ENCODE peak calls at places on chromosomes 11 and 22, in seven cellular contexts. K, D, W, C, R, N and X are unnamed samples.

GRCh38 chr11:9905562-9905961 is 241.7 kb downstream of the SWAP70 start:
- DNase-seq in K (no peak), D (peak), W (no peak), C (no peak), R (no peak), N (peak), X (no peak)

GRCh38 chr11:33000181-33000580 is 15.5 kb upstream of the DEPDC7 start:
- DNase-seq in K (no peak), D (peak), W (no peak), C (no peak), R (no peak), N (peak), X (no peak)

GRCh38 chr11:72704028-72704782 is 30.0 kb upstream of the PDE2A start:
- DNase-seq in K (no peak), D (peak), W (no peak), C (no peak), R (no peak), N (no peak), X (no peak)

GRCh38 chr11:11250470-11250869 is 102.6 kb downstream of the CSNK2A3 start:
- DNase-seq in K (no peak), D (peak), W (no peak), C (no peak), R (no peak), N (no peak), X (no peak)

GRCh38 chr11:130451261-130452019 is 3.0 kb downstream of the ADAMTS15 start:
- DNase-seq in K (no peak), D (peak), W (no peak), C (no peak), R (no peak), N (no peak), X (no peak)

GRCh38 chr11:102560555-102561011 is 30.0 kb upstream of the MMP7 start:
- DNase-seq in K (no peak), D (peak), W (no peak), C (no peak), R (no peak), N (peak), X (no peak)

GRCh38 chr11:36352919-36353318 is 56.8 kb downstream of the PRR5L start:
- DNase-seq in K (no peak), D (no peak), W (no peak), C (no peak), R (peak), N (no peak), X (no peak)

GRCh38 chr22:29798318-29798717 is 31.1 kb downstream of the UQCR10 start:
- DNase-seq in K (no peak), D (no peak), W (no peak), C (no peak), R (no peak), N (no peak), X (no peak)

GRCh38 chr11:16587670-16588069 is 150.8 kb upstream of the C11orf58 start:
- DNase-seq in K (no peak), D (no peak), W (no peak), C (no peak), R (no peak), N (no peak), X (no peak)

GRCh38 chr11:45216901-45217300 is 69.2 kb downstream of the SYT13 start:
- DNase-seq in K (no peak), D (no peak), W (no peak), C (no peak), R (no peak), N (no peak), X (no peak)

GRCh38 chr11:80841716-80842115 is 1400.9 kb upstream of the TENM4 start:
- DNase-seq in K (no peak), D (no peak), W (no peak), C (no peak), R (no peak), N (no peak), X (no peak)

GRCh38 chr11:31264834-31265233 is 104.7 kb downstream of the DCDC1 start:
- DNase-seq in K (no peak), D (no peak), W (no peak), C (no peak), R (no peak), N (no peak), X (no peak)

GRCh38 chr22:37599161-37599560 is 9.5 kb upstream of the GGA1 start:
- DNase-seq in K (no peak), D (no peak), W (no peak), C (no peak), R (no peak), N (no peak), X (no peak)

GRCh38 chr11:104781719-104782376 is 116.4 kb downstream of the CASP12 start:
- DNase-seq in K (no peak), D (no peak), W (no peak), C (no peak), R (no peak), N (no peak), X (no peak)

GRCh38 chr22:33922268-33922667 is 2.0 kb upstream of the LARGE1 start:
- DNase-seq in K (peak), D (peak), W (no peak), C (no peak), R (no peak), N (no peak), X (no peak)

GRCh38 chr11:126965331-126965730 is 35.2 kb downstream of the KIRREL3 start:
- DNase-seq in K (no peak), D (no peak), W (no peak), C (no peak), R (no peak), N (no peak), X (no peak)

GRCh38 chr22:19773470-19774040 is 13.0 kb downstream of the TBX1 start:
- DNase-seq in K (no peak), D (no peak), W (no peak), C (no peak), R (no peak), N (no peak), X (no peak)

GRCh38 chr22:23219787-23220484 is 39.6 kb downstream of the BCR start:
- DNase-seq in K (no peak), D (peak), W (no peak), C (peak), R (peak), N (peak), X (no peak)

GRCh38 chr11:123363556-123363955 is 66.5 kb upstream of the GRAMD1B start:
- DNase-seq in K (no peak), D (no peak), W (no peak), C (no peak), R (no peak), N (no peak), X (no peak)

GRCh38 chr11:1728931-1729691 is 21.3 kb downstream of the IFITM10 start:
- DNase-seq in K (no peak), D (no peak), W (no peak), C (no peak), R (no peak), N (no peak), X (no peak)

GRCh38 chr11:72673284-72673942 is 809 bp downstream of the PDE2A start:
- DNase-seq in K (no peak), D (no peak), W (peak), C (no peak), R (no peak), N (no peak), X (no peak)

GRCh38 chr22:31093956-31094622 is 13.0 kb downstream of the SMTN start:
- DNase-seq in K (peak), D (no peak), W (no peak), C (no peak), R (no peak), N (no peak), X (peak)

GRCh38 chr11:12599408-12600143 is 74.6 kb upstream of the TEAD1 start:
- DNase-seq in K (no peak), D (peak), W (peak), C (peak), R (peak), N (no peak), X (no peak)

GRCh38 chr11:30788849-30789248 is 202.7 kb upstream of the MPPED2 start:
- DNase-seq in K (no peak), D (no peak), W (no peak), C (no peak), R (no peak), N (no peak), X (no peak)

GRCh38 chr11:120750647-120751419 is 239.3 kb downstream of the GRIK4 start:
- DNase-seq in K (no peak), D (no peak), W (no peak), C (no peak), R (no peak), N (no peak), X (peak)

GRCh38 chr22:49077586-49077985 is 750.1 kb downstream of the BRD1 start:
- DNase-seq in K (no peak), D (no peak), W (no peak), C (no peak), R (no peak), N (no peak), X (no peak)

GRCh38 chr11:5665746-5666395 is 19.0 kb downstream of the TRIM5 start:
- DNase-seq in K (no peak), D (no peak), W (no peak), C (no peak), R (no peak), N (no peak), X (no peak)

GRCh38 chr11:106425819-106426218 is 348.4 kb downstream of the AASDHPPT start:
- DNase-seq in K (no peak), D (no peak), W (no peak), C (no peak), R (no peak), N (no peak), X (no peak)

GRCh38 chr11:62732830-62733229 is 4.5 kb downstream of the TTC9C start:
- DNase-seq in K (no peak), D (peak), W (no peak), C (no peak), R (no peak), N (no peak), X (no peak)